ENCODE peak calls at places on chromosome 19, in ten cellular contexts. J, F, C, G, K, P, V, Y, T and U are unnamed samples.

GRCh38 chr19:29841559-29842367 is 30.0 kb downstream of the CCNE1 start:
- DNase-seq in J (no peak), F (no peak), C (no peak), G (no peak), K (no peak), P (no peak), V (peak; percentile 78), Y (no peak), T (no peak), U (no peak)

GRCh38 chr19:11373166-11373884 is 1.1 kb upstream of the SWSAP1 start:
- DNase-seq in J (peak; percentile 6), F (no peak), C (no peak), G (no peak), K (no peak), P (no peak), V (peak; percentile 74), Y (peak; percentile 39), T (no peak), U (no peak)

GRCh38 chr19:5891938-5892771 is 11.4 kb downstream of the NDUFA11 start:
- DNase-seq in J (peak; percentile 36), F (no peak), C (no peak), G (peak; percentile 63), K (no peak), P (no peak), V (peak; percentile 61), Y (peak; percentile 47), T (no peak), U (peak; percentile 79)

GRCh38 chr19:18513868-18514267 is 8.0 kb downstream of the ELL start:
- DNase-seq in J (peak; percentile 46), F (no peak), C (no peak), G (no peak), K (no peak), P (no peak), V (no peak), Y (no peak), T (no peak), U (no peak)

GRCh38 chr19:7488736-7489353 is at the start of gene PEX11G:
- DNase-seq in J (peak; percentile 74), F (peak; percentile 97), C (peak; percentile 87), G (peak; percentile 99), K (no peak), P (peak; percentile 64), V (peak; percentile 94), Y (peak; percentile 92), T (peak; percentile 87), U (peak; percentile 100)

GRCh38 chr19:28207244-28207643 is 1005.7 kb downstream of the UQCRFS1 start:
- DNase-seq in J (no peak), F (no peak), C (no peak), G (no peak), K (no peak), P (no peak), V (no peak), Y (no peak), T (no peak), U (no peak)

GRCh38 chr19:7908742-7909461 is 5.2 kb downstream of the MAP2K7 start:
- DNase-seq in J (no peak), F (peak; percentile 51), C (no peak), G (no peak), K (no peak), P (no peak), V (no peak), Y (no peak), T (no peak), U (no peak)

GRCh38 chr19:4060621-4061177 is 6.0 kb downstream of the ZBTB7A start:
- DNase-seq in J (no peak), F (peak; percentile 63), C (no peak), G (no peak), K (no peak), P (no peak), V (no peak), Y (no peak), T (no peak), U (no peak)

GRCh38 chr19:40610396-40611064 is 9.4 kb downstream of the LTBP4 start:
- DNase-seq in J (no peak), F (peak; percentile 79), C (no peak), G (no peak), K (no peak), P (no peak), V (peak; percentile 35), Y (peak; percentile 70), T (peak; percentile 33), U (no peak)

GRCh38 chr19:39178296-39179006 is 18.3 kb upstream of the NCCRP1 start:
- DNase-seq in J (no peak), F (peak; percentile 48), C (no peak), G (no peak), K (no peak), P (no peak), V (no peak), Y (no peak), T (no peak), U (no peak)

GRCh38 chr19:11168568-11168967 is 13.0 kb upstream of the SPC24 start:
- DNase-seq in J (peak; percentile 94), F (no peak), C (no peak), G (no peak), K (peak; percentile 96), P (peak; percentile 94), V (no peak), Y (no peak), T (no peak), U (peak; percentile 85)

GRCh38 chr19:9151367-9151766 is 11.2 kb downstream of the ZNF317 start:
- DNase-seq in J (no peak), F (no peak), C (no peak), G (no peak), K (no peak), P (no peak), V (no peak), Y (no peak), T (no peak), U (no peak)

GRCh38 chr19:44668985-44669764 is 2.1 kb upstream of the CEACAM19 start:
- DNase-seq in J (no peak), F (no peak), C (no peak), G (no peak), K (no peak), P (no peak), V (no peak), Y (no peak), T (no peak), U (no peak)

GRCh38 chr19:13868663-13869062 is 8.3 kb upstream of the NANOS3 start:
- DNase-seq in J (no peak), F (no peak), C (no peak), G (no peak), K (no peak), P (no peak), V (no peak), Y (no peak), T (no peak), U (no peak)

GRCh38 chr19:8233370-8233769 is 24.2 kb downstream of the CERS4 start:
- DNase-seq in J (no peak), F (no peak), C (no peak), G (no peak), K (no peak), P (no peak), V (no peak), Y (no peak), T (no peak), U (no peak)

GRCh38 chr19:18939922-18940775 is 868 bp downstream of the HOMER3 start:
- DNase-seq in J (peak; percentile 44), F (peak; percentile 76), C (no peak), G (peak; percentile 55), K (no peak), P (no peak), V (peak; percentile 77), Y (peak; percentile 30), T (no peak), U (peak; percentile 85)

GRCh38 chr19:39166571-39167391 is 30.0 kb upstream of the NCCRP1 start:
- DNase-seq in J (no peak), F (peak; percentile 86), C (no peak), G (no peak), K (no peak), P (no peak), V (no peak), Y (peak; percentile 69), T (no peak), U (no peak)

GRCh38 chr19:38944981-38945506 is 14.3 kb downstream of the MRPS12 start:
- DNase-seq in J (peak; percentile 5), F (no peak), C (no peak), G (no peak), K (no peak), P (no peak), V (no peak), Y (no peak), T (no peak), U (no peak)

GRCh38 chr19:944171-944567 is 18.3 kb downstream of the ARID3A start:
- DNase-seq in J (no peak), F (no peak), C (no peak), G (no peak), K (no peak), P (no peak), V (no peak), Y (no peak), T (no peak), U (no peak)

GRCh38 chr19:4937060-4937459 is 27.8 kb downstream of the UHRF1 start:
- DNase-seq in J (no peak), F (no peak), C (no peak), G (no peak), K (no peak), P (no peak), V (no peak), Y (no peak), T (no peak), U (no peak)

GRCh38 chr19:39059302-39059701 is 24.9 kb upstream of the ACP7 start:
- DNase-seq in J (no peak), F (no peak), C (no peak), G (no peak), K (no peak), P (no peak), V (no peak), Y (no peak), T (no peak), U (no peak)